ENCODE peak calls at places on chromosome 22, in ten cellular contexts. J, H, Y, L, T, I, M, A, U and S are unnamed samples.

GRCh38 chr22:41094036-41094435 is 1.6 kb downstream of the EP300 start:
- DNase-seq in J (no peak), H (no peak), Y (no peak), L (peak), T (no peak), I (no peak), M (no peak), A (no peak), U (peak), S (no peak)

GRCh38 chr22:22713416-22713815 is 69.0 kb downstream of the GGTLC2 start:
- DNase-seq in J (no peak), H (no peak), Y (no peak), L (no peak), T (peak), I (no peak), M (no peak), A (no peak), U (no peak), S (no peak)

GRCh38 chr22:42949159-42949558 is 65.8 kb downstream of the PACSIN2 start:
- DNase-seq in J (no peak), H (no peak), Y (no peak), L (no peak), T (no peak), I (no peak), M (no peak), A (no peak), U (peak), S (no peak)

GRCh38 chr22:41917906-41918791 is 3.3 kb upstream of the SHISA8 start:
- DNase-seq in J (no peak), H (peak), Y (no peak), L (peak), T (no peak), I (no peak), M (peak), A (no peak), U (peak), S (no peak)

GRCh38 chr22:31431950-31432349 is 32.5 kb downstream of the DRG1 start:
- DNase-seq in J (no peak), H (no peak), Y (no peak), L (no peak), T (no peak), I (no peak), M (no peak), A (no peak), U (no peak), S (no peak)

GRCh38 chr22:35357883-35358621 is 22.8 kb upstream of the HMOX1 start:
- DNase-seq in J (no peak), H (no peak), Y (no peak), L (no peak), T (no peak), I (no peak), M (no peak), A (no peak), U (peak), S (no peak)

GRCh38 chr22:38248280-38248679 is 24.5 kb downstream of the TMEM184B start:
- DNase-seq in J (no peak), H (no peak), Y (no peak), L (no peak), T (no peak), I (no peak), M (no peak), A (no peak), U (no peak), S (no peak)

GRCh38 chr22:31247726-31248125 is 35.6 kb downstream of the LIMK2 start:
- DNase-seq in J (no peak), H (no peak), Y (no peak), L (no peak), T (no peak), I (no peak), M (no peak), A (no peak), U (no peak), S (no peak)

GRCh38 chr22:46538816-46539163 is 1.4 kb upstream of the CELSR1 start:
- DNase-seq in J (no peak), H (no peak), Y (no peak), L (no peak), T (no peak), I (no peak), M (no peak), A (no peak), U (peak), S (no peak)

GRCh38 chr22:20777420-20778177 is 3.7 kb downstream of the SERPIND1 start:
- DNase-seq in J (no peak), H (no peak), Y (peak), L (no peak), T (no peak), I (no peak), M (peak), A (peak), U (peak), S (peak)

GRCh38 chr22:45155050-45155840 is 8.5 kb upstream of the NUP50 start:
- DNase-seq in J (no peak), H (no peak), Y (no peak), L (no peak), T (no peak), I (no peak), M (no peak), A (no peak), U (peak), S (no peak)

GRCh38 chr22:50696799-50697561 is 24.4 kb downstream of the SHANK3 start:
- DNase-seq in J (no peak), H (no peak), Y (peak), L (no peak), T (peak), I (peak), M (no peak), A (no peak), U (no peak), S (no peak)

GRCh38 chr22:20437253-20438065 is at the start of gene SCARF2:
- DNase-seq in J (no peak), H (no peak), Y (peak), L (no peak), T (peak), I (peak), M (peak), A (no peak), U (no peak), S (no peak)

GRCh38 chr22:27075028-27075678 is 417.8 kb downstream of the MIAT start:
- DNase-seq in J (no peak), H (no peak), Y (no peak), L (peak), T (peak), I (no peak), M (no peak), A (no peak), U (no peak), S (no peak)

GRCh38 chr22:37240941-37241320 is 3.1 kb downstream of the RAC2 start:
- DNase-seq in J (no peak), H (no peak), Y (no peak), L (no peak), T (no peak), I (peak), M (no peak), A (no peak), U (no peak), S (no peak)

GRCh38 chr22:25134028-25134427 is 65.6 kb upstream of the CRYBB3 start:
- DNase-seq in J (no peak), H (no peak), Y (no peak), L (no peak), T (no peak), I (no peak), M (no peak), A (no peak), U (no peak), S (peak)

GRCh38 chr22:45664136-45664646 is 7.4 kb upstream of the ATXN10 start:
- DNase-seq in J (no peak), H (no peak), Y (no peak), L (no peak), T (no peak), I (no peak), M (no peak), A (no peak), U (no peak), S (no peak)

GRCh38 chr22:17576475-17576874 is 13.2 kb downstream of the SLC25A18 start:
- DNase-seq in J (no peak), H (no peak), Y (no peak), L (no peak), T (no peak), I (peak), M (peak), A (peak), U (peak), S (no peak)

GRCh38 chr22:46060292-46061123 is 83.5 kb upstream of the WNT7B start:
- DNase-seq in J (no peak), H (no peak), Y (no peak), L (no peak), T (no peak), I (no peak), M (no peak), A (no peak), U (peak), S (no peak)

GRCh38 chr22:42807185-42807584 is 49.9 kb downstream of the ARFGAP3 start:
- DNase-seq in J (no peak), H (no peak), Y (no peak), L (no peak), T (no peak), I (no peak), M (no peak), A (no peak), U (no peak), S (no peak)

GRCh38 chr22:26610072-26610958 is 7.5 kb downstream of the CRYBB1 start:
- DNase-seq in J (no peak), H (no peak), Y (no peak), L (peak), T (no peak), I (no peak), M (peak), A (peak), U (peak), S (no peak)

GRCh38 chr22:45311033-45311531 is 1.3 kb downstream of the FAM118A start:
- DNase-seq in J (no peak), H (no peak), Y (no peak), L (no peak), T (no peak), I (no peak), M (no peak), A (no peak), U (no peak), S (no peak)

GRCh38 chr22:35349704-35350538 is 31.0 kb upstream of the HMOX1 start:
- DNase-seq in J (no peak), H (no peak), Y (no peak), L (no peak), T (no peak), I (peak), M (no peak), A (no peak), U (no peak), S (no peak)

GRCh38 chr22:24944224-24944937 is 2.1 kb downstream of the LHFPL7 start:
- DNase-seq in J (no peak), H (no peak), Y (no peak), L (no peak), T (no peak), I (no peak), M (no peak), A (no peak), U (no peak), S (no peak)

GRCh38 chr22:39253427-39254070 is 8.8 kb upstream of the PDGFB start:
- DNase-seq in J (peak), H (peak), Y (peak), L (peak), T (no peak), I (peak), M (peak), A (peak), U (peak), S (peak)
- H3K4me3 ChIP-seq in J (peak), H (no peak), Y (no peak), L (peak), T (no peak), I (no peak), M (no peak), A (no peak), U (no peak), S (no peak)

GRCh38 chr22:29704528-29705285 is 15.1 kb upstream of the CABP7 start:
- DNase-seq in J (no peak), H (peak), Y (no peak), L (no peak), T (no peak), I (no peak), M (peak), A (no peak), U (peak), S (no peak)
- TF ChIP-seq CTCF in J (no peak), H (no peak), Y (no peak), L (no peak), T (no peak), I (no peak), M (no peak), A (no peak), U (no peak), S (no peak)

GRCh38 chr22:49671331-49672012 is 156.2 kb downstream of the BRD1 start:
- DNase-seq in J (no peak), H (no peak), Y (no peak), L (no peak), T (peak), I (no peak), M (no peak), A (no peak), U (no peak), S (no peak)
- H3K4me3 ChIP-seq in J (peak), H (peak), Y (no peak), L (no peak), T (peak), I (no peak), M (no peak), A (no peak), U (no peak), S (no peak)

DNA sequence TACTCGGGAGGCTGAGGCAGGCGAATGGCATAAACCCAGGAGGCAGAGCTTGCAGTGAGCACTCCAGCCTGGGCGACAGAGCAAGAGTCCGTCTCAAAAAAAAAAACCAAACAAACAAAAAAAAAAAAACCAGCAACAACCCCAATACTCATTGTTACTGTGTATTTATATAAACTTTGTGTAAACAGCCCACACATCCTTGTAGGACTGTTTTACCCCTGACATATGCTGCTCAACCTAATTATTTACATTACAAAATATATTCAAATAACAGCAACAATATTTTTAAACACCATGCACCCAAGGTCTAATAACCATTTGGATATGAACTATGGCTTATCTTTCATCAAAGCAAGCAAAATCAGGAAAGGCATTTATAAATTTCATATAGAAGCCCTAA is 284.1 kb downstream of the TTC28 start:
- DNase-seq in J (no peak), H (no peak), Y (no peak), L (no peak), T (no peak), I (no peak), M (no peak), A (no peak), U (no peak), S (no peak)
- TF ChIP-seq CTCF in J (no peak), H (no peak), Y (no peak), L (no peak), T (no peak), I (no peak), M (no peak), A (no peak), U (no peak), S (no peak)

GRCh38 chr22:32476804-32477203 is 2.2 kb downstream of the FBXO7 start:
- DNase-seq in J (no peak), H (no peak), Y (no peak), L (no peak), T (no peak), I (no peak), M (no peak), A (no peak), U (no peak), S (no peak)

GRCh38 chr22:32476286-32476685 is 1.7 kb downstream of the FBXO7 start:
- DNase-seq in J (no peak), H (no peak), Y (no peak), L (peak), T (no peak), I (no peak), M (no peak), A (no peak), U (no peak), S (no peak)

GRCh38 chr22:32475428-32476010 is 908 bp downstream of the FBXO7 start:
- DNase-seq in J (peak), H (no peak), Y (no peak), L (peak), T (peak), I (no peak), M (no peak), A (no peak), U (no peak), S (no peak)

GRCh38 chr22:32478994-32479393 is 4.4 kb downstream of the FBXO7 start:
- DNase-seq in J (peak), H (no peak), Y (no peak), L (no peak), T (no peak), I (no peak), M (no peak), A (no peak), U (peak), S (no peak)

GRCh38 chr22:32477608-32478007 is 3.0 kb downstream of the FBXO7 start:
- DNase-seq in J (no peak), H (no peak), Y (no peak), L (no peak), T (no peak), I (no peak), M (no peak), A (no peak), U (no peak), S (no peak)
- H3K4me3 ChIP-seq in J (peak), H (no peak), Y (peak), L (no peak), T (no peak), I (peak), M (no peak), A (no peak), U (no peak), S (no peak)